ENCODE peak calls at places on chromosomes 5 and 9, in six cellular contexts. D, A, M, F, X and N are unnamed samples.

GRCh38 chr5:135340568-135340967 is 58.5 kb downstream of the MACROH2A1 start:
- DNase-seq in D (no peak), A (no peak), M (no peak), F (no peak), X (no peak), N (no peak)

GRCh38 chr5:428754-429452 is 14.1 kb upstream of the EXOC3 start:
- DNase-seq in D (no peak), A (no peak), M (no peak), F (no peak), X (no peak), N (no peak)

GRCh38 chr5:17255471-17256016 is 38.1 kb downstream of the BASP1 start:
- DNase-seq in D (no peak), A (no peak), M (no peak), F (peak), X (no peak), N (no peak)

GRCh38 chr9:37906312-37907239 is 2.6 kb upstream of the SLC25A51 start:
- DNase-seq in D (no peak), A (no peak), M (no peak), F (no peak), X (no peak), N (no peak)

GRCh38 chr5:4994994-4995393 is 145.1 kb upstream of the ADAMTS16 start:
- DNase-seq in D (no peak), A (no peak), M (no peak), F (peak), X (no peak), N (peak)

GRCh38 chr9:117796681-117797080 is 92.5 kb downstream of the TLR4 start:
- DNase-seq in D (no peak), A (no peak), M (no peak), F (peak), X (no peak), N (peak)

GRCh38 chr5:129065721-129066120 is 28.8 kb upstream of the ISOC1 start:
- DNase-seq in D (no peak), A (no peak), M (no peak), F (no peak), X (no peak), N (no peak)

GRCh38 chr9:15295761-15296405 is 11.1 kb downstream of the TTC39B start:
- DNase-seq in D (peak), A (no peak), M (no peak), F (peak), X (no peak), N (peak)

GRCh38 chr5:33690736-33691135 is 201.1 kb downstream of the ADAMTS12 start:
- DNase-seq in D (no peak), A (peak), M (no peak), F (peak), X (no peak), N (peak)

GRCh38 chr5:149959406-149960236 is 937 bp upstream of the SLC26A2 start:
- DNase-seq in D (peak), A (no peak), M (no peak), F (peak), X (peak), N (peak)

GRCh38 chr5:109693535-109694152 is 3.9 kb downstream of the MAN2A1 start:
- DNase-seq in D (no peak), A (no peak), M (no peak), F (peak), X (no peak), N (no peak)

GRCh38 chr5:136012041-136012804 is 16.6 kb upstream of the TGFBI start:
- DNase-seq in D (no peak), A (no peak), M (no peak), F (peak), X (peak), N (no peak)

GRCh38 chr9:125867752-125868400 is 120.7 kb downstream of the PBX3 start:
- DNase-seq in D (no peak), A (no peak), M (no peak), F (peak), X (no peak), N (peak)

GRCh38 chr9:19516348-19516747 is 107.5 kb downstream of the ACER2 start:
- DNase-seq in D (no peak), A (no peak), M (no peak), F (no peak), X (no peak), N (no peak)

GRCh38 chr5:180641566-180641900 is 7.9 kb downstream of the FLT4 start:
- DNase-seq in D (no peak), A (no peak), M (no peak), F (no peak), X (no peak), N (no peak)

GRCh38 chr5:141694479-141694878 is 12.4 kb upstream of the ARAP3 start:
- DNase-seq in D (no peak), A (no peak), M (no peak), F (no peak), X (no peak), N (no peak)

GRCh38 chr9:98899399-98900056 is 44.2 kb upstream of the COL15A1 start:
- DNase-seq in D (peak), A (peak), M (no peak), F (peak), X (no peak), N (peak)

GRCh38 chr9:136373300-136374182 is at the start of gene CARD9:
- DNase-seq in D (no peak), A (no peak), M (no peak), F (no peak), X (no peak), N (no peak)

GRCh38 chr9:79694676-79695400 is 123.1 kb downstream of the TLE4 start:
- DNase-seq in D (no peak), A (peak), M (no peak), F (peak), X (no peak), N (peak)

GRCh38 chr9:119412399-119412798 is 43.2 kb upstream of the BRINP1 start:
- DNase-seq in D (no peak), A (no peak), M (no peak), F (no peak), X (no peak), N (no peak)

GRCh38 chr5:133006653-133007052 is 19.7 kb downstream of the ZCCHC10 start:
- DNase-seq in D (no peak), A (no peak), M (no peak), F (peak), X (no peak), N (no peak)

GRCh38 chr5:51378415-51378777 is 4.9 kb upstream of the ISL1 start:
- DNase-seq in D (no peak), A (no peak), M (no peak), F (no peak), X (no peak), N (no peak)

GRCh38 chr5:9173281-9174048 is 372.4 kb downstream of the SEMA5A start:
- DNase-seq in D (no peak), A (no peak), M (no peak), F (peak), X (peak), N (peak)

GRCh38 chr9:90546200-90546599 is 96.4 kb downstream of the DIRAS2 start:
- DNase-seq in D (no peak), A (peak), M (no peak), F (peak), X (peak), N (peak)

GRCh38 chr5:72871358-72872024 is 55.0 kb downstream of the TNPO1 start:
- DNase-seq in D (no peak), A (no peak), M (no peak), F (no peak), X (no peak), N (no peak)

GRCh38 chr5:172550996-172551395 is 90.1 kb upstream of the NEURL1B start:
- DNase-seq in D (no peak), A (no peak), M (no peak), F (no peak), X (no peak), N (no peak)

GRCh38 chr5:150639317-150639738 is 1.1 kb upstream of the SYNPO start:
- DNase-seq in D (no peak), A (no peak), M (no peak), F (no peak), X (no peak), N (no peak)

GRCh38 chr5:175663191-175664184 is 5.6 kb downstream of the HRH2 start:
- DNase-seq in D (no peak), A (no peak), M (peak), F (no peak), X (no peak), N (no peak)

GRCh38 chr5:10329421-10329807 is 21.7 kb upstream of the CMBL start:
- DNase-seq in D (no peak), A (no peak), M (no peak), F (no peak), X (no peak), N (no peak)

GRCh38 chr5:20105915-20106314 is 117.9 kb upstream of the CDH18 start:
- DNase-seq in D (no peak), A (no peak), M (no peak), F (no peak), X (no peak), N (no peak)

GRCh38 chr5:10506535-10506934 is 57.3 kb upstream of the ANKRD33B start:
- DNase-seq in D (no peak), A (no peak), M (no peak), F (no peak), X (no peak), N (no peak)

GRCh38 chr9:33924978-33925797 is 108.2 kb downstream of the UBE2R2 start:
- DNase-seq in D (peak), A (peak), M (no peak), F (peak), X (no peak), N (peak)

GRCh38 chr5:95794070-95794516 is 28.4 kb downstream of the GLRX start:
- DNase-seq in D (no peak), A (no peak), M (no peak), F (peak), X (no peak), N (no peak)

GRCh38 chr9:107504585-107505455 is 15.3 kb upstream of the KLF4 start:
- DNase-seq in D (no peak), A (peak), M (peak), F (peak), X (no peak), N (peak)

GRCh38 chr5:167967494-167968180 is 323.8 kb upstream of the WWC1 start:
- DNase-seq in D (no peak), A (no peak), M (no peak), F (peak), X (no peak), N (no peak)

GRCh38 chr9:127463891-127464290 is 12.6 kb downstream of the LRSAM1 start:
- DNase-seq in D (no peak), A (no peak), M (peak), F (peak), X (no peak), N (peak)

GRCh38 chr5:143187495-143187894 is 216.0 kb downstream of the NR3C1 start:
- DNase-seq in D (no peak), A (no peak), M (no peak), F (no peak), X (no peak), N (no peak)

GRCh38 chr5:55897905-55898304 is 46.7 kb downstream of the IL31RA start:
- DNase-seq in D (no peak), A (no peak), M (peak), F (peak), X (no peak), N (peak)

GRCh38 chr5:113612060-113612496 is 98.6 kb downstream of the YTHDC2 start:
- DNase-seq in D (no peak), A (peak), M (no peak), F (peak), X (no peak), N (no peak)

GRCh38 chr9:113387560-113388230 is 10.9 kb upstream of the HDHD3 start:
- DNase-seq in D (no peak), A (no peak), M (no peak), F (no peak), X (no peak), N (no peak)

DNA sequence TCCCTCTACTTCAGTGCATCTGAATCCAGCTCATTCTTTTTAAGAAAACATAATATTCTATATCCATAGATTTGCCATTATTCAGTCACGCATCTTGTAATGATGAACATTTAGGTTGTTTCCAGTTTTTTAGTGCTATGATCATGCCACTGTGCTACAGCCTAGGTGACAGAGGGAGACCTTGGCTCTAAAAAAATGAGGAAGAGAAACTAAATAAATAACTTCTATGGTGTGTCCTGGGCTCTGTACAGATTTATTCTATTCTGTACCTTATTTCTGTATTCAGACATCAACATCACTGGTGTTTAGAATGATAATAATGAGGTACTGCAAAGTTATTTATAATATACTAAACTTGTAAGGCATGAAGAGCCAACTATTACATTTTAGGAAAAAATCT is 45.9 kb downstream of the PDE8B start:
- DNase-seq in D (no peak), A (no peak), M (no peak), F (no peak), X (no peak), N (no peak)
- TF ChIP-seq CTCF in D (no peak), A (no peak), M (no peak), F (no peak), X (no peak), N (no peak)

DNA sequence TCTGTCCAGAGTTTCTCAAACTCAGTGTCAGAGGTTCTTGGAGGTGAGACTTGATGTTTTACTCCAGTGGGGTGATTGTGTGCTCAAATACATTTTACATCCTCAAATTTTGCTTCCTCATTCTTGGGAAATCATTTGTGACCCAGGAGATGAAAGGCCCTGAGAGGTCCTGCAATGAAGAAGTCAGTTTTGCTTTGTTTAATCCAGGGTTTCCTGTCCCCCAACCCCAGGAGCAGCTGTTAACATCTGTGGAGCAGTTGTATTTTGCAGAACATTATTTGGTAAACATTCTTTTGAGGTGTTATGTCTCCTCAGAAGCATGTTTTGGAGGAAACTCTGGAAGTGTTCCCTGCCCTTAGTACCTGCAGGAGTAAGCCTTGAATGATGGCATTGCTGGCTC is 59.8 kb downstream of the DAB2IP start:
- DNase-seq in D (no peak), A (no peak), M (no peak), F (no peak), X (no peak), N (no peak)
- H3K27ac ChIP-seq in D (no peak), A (no peak), M (no peak), F (no peak), X (no peak), N (no peak)

GRCh38 chr9:134645607-134646365 is 4.2 kb downstream of the COL5A1 start:
- DNase-seq in D (no peak), A (no peak), M (no peak), F (no peak), X (no peak), N (no peak)
- H3K4me3 ChIP-seq in D (no peak), A (peak), M (peak), F (no peak), X (no peak), N (peak)

GRCh38 chr5:122492675-122493074 is 180.6 kb downstream of the SNCAIP start:
- DNase-seq in D (no peak), A (no peak), M (no peak), F (peak), X (no peak), N (peak)
- TF ChIP-seq CTCF in D (peak), A (peak), M (no peak), F (peak), X (peak), N (peak)

GRCh38 chr5:68024426-68024825 is 191.1 kb upstream of the PIK3R1 start:
- DNase-seq in D (no peak), A (no peak), M (no peak), F (no peak), X (no peak), N (no peak)
- H3K27ac ChIP-seq in D (no peak), A (no peak), M (no peak), F (no peak), X (no peak), N (no peak)